ENCODE peak calls at places on chromosome 16, in ten cellular contexts. U is thoracic aorta; T is kidney glomerular epithelial cell; E is HEK293T; N is heart right ventricle; J is iris pigment epithelial cell; A is cardiac muscle cell; O is stimulated activated CD4-positive, alpha-beta T cell treated with anti-CD3 and anti-CD28 coated beads, Interleukin-4, amount 100 ng/mL, for 1 hour; B is fibroblast of lung; W is KBM-7. D is an unnamed sample.

GRCh38 chr16:22771551-22771950 is 42.4 kb upstream of the HS3ST2 start:
- DNase-seq in U (no peak), T (no peak), E (no peak), N (no peak), J (no peak), A (no peak), O (no peak), B (no peak), W (no peak), D (no peak)

GRCh38 chr16:48099455-48099854 is 56.3 kb downstream of the ABCC12 start:
- DNase-seq in U (no peak), T (no peak), E (peak), N (peak), J (no peak), A (no peak), O (no peak), B (no peak), W (no peak), D (no peak)

GRCh38 chr16:84055366-84055765 is 12.8 kb upstream of the SLC38A8 start:
- DNase-seq in U (no peak), T (no peak), E (no peak), N (peak), J (no peak), A (no peak), O (no peak), B (peak), W (no peak), D (no peak)

GRCh38 chr16:67312450-67313118 is 14.0 kb downstream of the KCTD19 start:
- DNase-seq in U (no peak), T (peak), E (peak), N (no peak), J (peak), A (no peak), O (no peak), B (no peak), W (no peak), D (no peak)

GRCh38 chr16:1265090-1265630 is 9.3 kb downstream of the TPSD1 start:
- DNase-seq in U (no peak), T (no peak), E (no peak), N (no peak), J (no peak), A (no peak), O (no peak), B (no peak), W (no peak), D (no peak)

GRCh38 chr16:16075463-16076399 is 126.3 kb downstream of the ABCC1 start:
- DNase-seq in U (no peak), T (peak), E (no peak), N (peak), J (peak), A (no peak), O (no peak), B (peak), W (peak), D (no peak)

GRCh38 chr16:85104821-85105391 is 7.4 kb downstream of the CIBAR2 start:
- DNase-seq in U (no peak), T (no peak), E (no peak), N (no peak), J (no peak), A (no peak), O (no peak), B (no peak), W (peak), D (no peak)

GRCh38 chr16:4788489-4788889 is 344 bp upstream of the SEPTIN12 start:
- DNase-seq in U (no peak), T (no peak), E (no peak), N (no peak), J (no peak), A (peak), O (no peak), B (no peak), W (no peak), D (no peak)

GRCh38 chr16:87361916-87362619 is 21.5 kb downstream of the FBXO31 start:
- DNase-seq in U (no peak), T (no peak), E (no peak), N (no peak), J (peak), A (no peak), O (no peak), B (peak), W (no peak), D (peak)

GRCh38 chr16:67165121-67166034 is 833 bp downstream of the HSF4 start:
- DNase-seq in U (no peak), T (no peak), E (no peak), N (no peak), J (no peak), A (peak), O (no peak), B (peak), W (no peak), D (peak)

GRCh38 chr16:81035975-81036750 is 521 bp downstream of the ATMIN start:
- DNase-seq in U (no peak), T (no peak), E (peak), N (peak), J (peak), A (peak), O (peak), B (peak), W (peak), D (peak)

GRCh38 chr16:89106533-89107208 is 13.0 kb downstream of the ACSF3 start:
- DNase-seq in U (no peak), T (no peak), E (no peak), N (no peak), J (no peak), A (no peak), O (no peak), B (no peak), W (no peak), D (no peak)

GRCh38 chr16:83903739-83904138 is 4.8 kb downstream of the MLYCD start:
- DNase-seq in U (no peak), T (no peak), E (no peak), N (peak), J (no peak), A (peak), O (no peak), B (peak), W (no peak), D (no peak)

GRCh38 chr16:10332301-10332700 is 53.6 kb upstream of the ATF7IP2 start:
- DNase-seq in U (no peak), T (peak), E (no peak), N (peak), J (no peak), A (peak), O (no peak), B (peak), W (no peak), D (peak)

GRCh38 chr16:15434425-15435215 is at the start of gene BMERB1:
- DNase-seq in U (peak), T (peak), E (peak), N (peak), J (peak), A (peak), O (peak), B (peak), W (no peak), D (peak)

GRCh38 chr16:1159325-1159972 is 6.5 kb downstream of the CACNA1H start:
- DNase-seq in U (no peak), T (no peak), E (no peak), N (peak), J (no peak), A (no peak), O (no peak), B (no peak), W (no peak), D (no peak)

GRCh38 chr16:55515110-55515509 is 6.2 kb downstream of the LPCAT2 start:
- DNase-seq in U (no peak), T (no peak), E (no peak), N (no peak), J (no peak), A (no peak), O (no peak), B (peak), W (no peak), D (no peak)

GRCh38 chr16:50884066-50884860 is 142.4 kb downstream of the CYLD start:
- DNase-seq in U (no peak), T (no peak), E (peak), N (no peak), J (no peak), A (no peak), O (peak), B (no peak), W (peak), D (no peak)

GRCh38 chr16:30985401-30986128 is 558 bp downstream of the HSD3B7 start:
- DNase-seq in U (no peak), T (peak), E (no peak), N (no peak), J (no peak), A (peak), O (no peak), B (no peak), W (no peak), D (peak)

GRCh38 chr16:63655846-63656245 is 1466.0 kb downstream of the CDH11 start:
- DNase-seq in U (no peak), T (no peak), E (no peak), N (no peak), J (no peak), A (no peak), O (no peak), B (no peak), W (no peak), D (no peak)

GRCh38 chr16:31460582-31461002 is 1.3 kb downstream of the ARMC5 start:
- DNase-seq in U (no peak), T (peak), E (no peak), N (no peak), J (peak), A (no peak), O (no peak), B (peak), W (peak), D (no peak)

GRCh38 chr16:66425651-66426050 is 1.4 kb upstream of the BEAN1 start:
- DNase-seq in U (no peak), T (no peak), E (no peak), N (no peak), J (no peak), A (no peak), O (no peak), B (no peak), W (no peak), D (no peak)

GRCh38 chr16:78732693-78733092 is 633.2 kb downstream of the WWOX start:
- DNase-seq in U (no peak), T (no peak), E (no peak), N (no peak), J (no peak), A (no peak), O (no peak), B (no peak), W (no peak), D (no peak)

GRCh38 chr16:73122604-73123386 is 74.9 kb upstream of the ZFHX3 start:
- DNase-seq in U (no peak), T (no peak), E (no peak), N (peak), J (peak), A (no peak), O (no peak), B (peak), W (peak), D (no peak)

GRCh38 chr16:58196898-58197313 is 1.0 kb downstream of the CSNK2A2 start:
- DNase-seq in U (no peak), T (no peak), E (peak), N (no peak), J (peak), A (no peak), O (no peak), B (peak), W (peak), D (no peak)

GRCh38 chr16:52727878-52728277 is 180.9 kb upstream of the TOX3 start:
- DNase-seq in U (no peak), T (no peak), E (no peak), N (no peak), J (no peak), A (no peak), O (no peak), B (no peak), W (no peak), D (no peak)

GRCh38 chr16:17749706-17750105 is 278.9 kb upstream of the XYLT1 start:
- DNase-seq in U (no peak), T (no peak), E (no peak), N (no peak), J (no peak), A (no peak), O (no peak), B (no peak), W (no peak), D (no peak)

GRCh38 chr16:85943702-85944101 is 44.7 kb downstream of the IRF8 start:
- DNase-seq in U (no peak), T (no peak), E (no peak), N (no peak), J (no peak), A (no peak), O (no peak), B (no peak), W (no peak), D (no peak)